ENCODE peak calls at places on chromosomes 5 and 9, in six cellular contexts. One of them, this sample, is unnamed.

GRCh38 chr5:133392448-133392847 is 219.9 kb downstream of the FSTL4 start:
- DNase-seq in cardiac fibroblast: no peak
- DNase-seq in bronchial epithelial cell: no peak
- DNase-seq in uterus: no peak
- DNase-seq in activated CD8-positive, alpha-beta T cell treated with anti-CD3 and anti-CD28 coated beads for 36 hours: no peak
- DNase-seq in body of pancreas: peak
- DNase-seq in this sample: no peak

GRCh38 chr5:159571501-159572244 is 241.4 kb upstream of the IL12B start:
- DNase-seq in bronchial epithelial cell: peak
- DNase-seq in activated CD8-positive, alpha-beta T cell treated with anti-CD3 and anti-CD28 coated beads for 36 hours: no peak
- DNase-seq in cardiac fibroblast: no peak
- DNase-seq in body of pancreas: no peak
- DNase-seq in uterus: no peak
- DNase-seq in this sample: no peak

GRCh38 chr5:144087576-144087975 is 82.9 kb downstream of the YIPF5 start:
- DNase-seq in cardiac fibroblast: no peak
- DNase-seq in activated CD8-positive, alpha-beta T cell treated with anti-CD3 and anti-CD28 coated beads for 36 hours: no peak
- DNase-seq in body of pancreas: no peak
- DNase-seq in uterus: no peak
- DNase-seq in bronchial epithelial cell: no peak
- DNase-seq in this sample: no peak

GRCh38 chr5:56233230-56233629 is at the start of gene ANKRD55:
- DNase-seq in bronchial epithelial cell: no peak
- DNase-seq in body of pancreas: no peak
- DNase-seq in cardiac fibroblast: no peak
- DNase-seq in uterus: no peak
- DNase-seq in activated CD8-positive, alpha-beta T cell treated with anti-CD3 and anti-CD28 coated beads for 36 hours: no peak
- DNase-seq in this sample: no peak

GRCh38 chr5:116320486-116320885 is 235.7 kb downstream of the COMMD10 start:
- DNase-seq in cardiac fibroblast: peak
- DNase-seq in uterus: no peak
- DNase-seq in activated CD8-positive, alpha-beta T cell treated with anti-CD3 and anti-CD28 coated beads for 36 hours: no peak
- DNase-seq in body of pancreas: no peak
- DNase-seq in bronchial epithelial cell: no peak
- DNase-seq in this sample: no peak

GRCh38 chr5:143601917-143602333 is 198.4 kb upstream of the NR3C1 start:
- DNase-seq in cardiac fibroblast: no peak
- DNase-seq in uterus: no peak
- DNase-seq in activated CD8-positive, alpha-beta T cell treated with anti-CD3 and anti-CD28 coated beads for 36 hours: no peak
- DNase-seq in body of pancreas: no peak
- DNase-seq in bronchial epithelial cell: no peak
- DNase-seq in this sample: no peak

GRCh38 chr9:89178162-89179120 is at the start of gene SHC3:
- DNase-seq in uterus: no peak
- DNase-seq in cardiac fibroblast: peak
- DNase-seq in body of pancreas: peak
- DNase-seq in activated CD8-positive, alpha-beta T cell treated with anti-CD3 and anti-CD28 coated beads for 36 hours: peak
- DNase-seq in bronchial epithelial cell: no peak
- DNase-seq in this sample: no peak

GRCh38 chr5:150021491-150022162 is 21.1 kb downstream of the HMGXB3 start:
- DNase-seq in body of pancreas: peak
- DNase-seq in bronchial epithelial cell: peak
- DNase-seq in cardiac fibroblast: peak
- DNase-seq in uterus: peak
- DNase-seq in activated CD8-positive, alpha-beta T cell treated with anti-CD3 and anti-CD28 coated beads for 36 hours: no peak
- DNase-seq in this sample: no peak

GRCh38 chr5:106766913-106767312 is 903.8 kb downstream of the EFNA5 start:
- DNase-seq in bronchial epithelial cell: no peak
- DNase-seq in cardiac fibroblast: no peak
- DNase-seq in activated CD8-positive, alpha-beta T cell treated with anti-CD3 and anti-CD28 coated beads for 36 hours: no peak
- DNase-seq in uterus: no peak
- DNase-seq in body of pancreas: no peak
- DNase-seq in this sample: no peak

GRCh38 chr9:21611896-21612295 is 129.8 kb upstream of the IFNE start:
- DNase-seq in body of pancreas: no peak
- DNase-seq in bronchial epithelial cell: peak
- DNase-seq in activated CD8-positive, alpha-beta T cell treated with anti-CD3 and anti-CD28 coated beads for 36 hours: peak
- DNase-seq in cardiac fibroblast: no peak
- DNase-seq in uterus: no peak
- DNase-seq in this sample: no peak

GRCh38 chr5:141951341-141951781 is 6.6 kb downstream of the PCDH12 start:
- DNase-seq in bronchial epithelial cell: no peak
- DNase-seq in body of pancreas: no peak
- DNase-seq in activated CD8-positive, alpha-beta T cell treated with anti-CD3 and anti-CD28 coated beads for 36 hours: peak
- DNase-seq in cardiac fibroblast: peak
- DNase-seq in uterus: no peak
- DNase-seq in this sample: no peak
- TF ChIP-seq CTCF in bronchial epithelial cell: peak
- TF ChIP-seq CTCF in body of pancreas: no peak
- TF ChIP-seq CTCF in activated CD8-positive, alpha-beta T cell treated with anti-CD3 and anti-CD28 coated beads for 36 hours: peak
- TF ChIP-seq CTCF in cardiac fibroblast: peak
- TF ChIP-seq CTCF in uterus: no peak
- TF ChIP-seq CTCF in this sample: no peak

DNA sequence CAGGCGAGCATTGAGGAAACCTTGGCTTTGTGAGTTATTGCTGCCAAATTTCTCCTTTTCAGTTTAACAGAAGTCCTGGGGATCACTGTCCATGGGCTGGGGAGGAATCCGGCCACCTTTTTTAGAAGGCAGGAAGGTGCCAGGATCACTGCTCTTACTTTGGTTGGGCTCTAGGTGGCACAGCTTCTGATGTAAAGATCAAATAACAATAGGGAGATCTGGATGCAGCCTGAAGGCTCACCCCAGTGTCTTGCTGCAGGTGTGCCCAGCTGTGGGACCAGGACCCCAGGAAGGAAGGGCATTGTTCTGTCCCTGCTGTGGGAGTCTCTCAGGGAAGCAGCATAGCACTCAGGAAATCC is 69.5 kb downstream of the DAB2IP start:
- DNase-seq in body of pancreas: no peak
- DNase-seq in activated CD8-positive, alpha-beta T cell treated with anti-CD3 and anti-CD28 coated beads for 36 hours: no peak
- DNase-seq in uterus: no peak
- DNase-seq in cardiac fibroblast: no peak
- DNase-seq in bronchial epithelial cell: no peak
- DNase-seq in this sample: no peak
- TF ChIP-seq CTCF in body of pancreas: peak
- TF ChIP-seq CTCF in activated CD8-positive, alpha-beta T cell treated with anti-CD3 and anti-CD28 coated beads for 36 hours: no peak
- TF ChIP-seq CTCF in uterus: no peak
- TF ChIP-seq CTCF in cardiac fibroblast: no peak
- TF ChIP-seq CTCF in bronchial epithelial cell: peak
- TF ChIP-seq CTCF in this sample: no peak

GRCh38 chr5:1883925-1884637 is 1.4 kb upstream of the IRX4 start:
- DNase-seq in bronchial epithelial cell: peak
- DNase-seq in uterus: no peak
- DNase-seq in cardiac fibroblast: no peak
- DNase-seq in body of pancreas: no peak
- DNase-seq in activated CD8-positive, alpha-beta T cell treated with anti-CD3 and anti-CD28 coated beads for 36 hours: no peak
- DNase-seq in this sample: no peak
- TF ChIP-seq CTCF in bronchial epithelial cell: no peak
- TF ChIP-seq CTCF in uterus: no peak
- TF ChIP-seq CTCF in cardiac fibroblast: no peak
- TF ChIP-seq CTCF in body of pancreas: no peak
- TF ChIP-seq CTCF in activated CD8-positive, alpha-beta T cell treated with anti-CD3 and anti-CD28 coated beads for 36 hours: no peak
- TF ChIP-seq CTCF in this sample: no peak

DNA sequence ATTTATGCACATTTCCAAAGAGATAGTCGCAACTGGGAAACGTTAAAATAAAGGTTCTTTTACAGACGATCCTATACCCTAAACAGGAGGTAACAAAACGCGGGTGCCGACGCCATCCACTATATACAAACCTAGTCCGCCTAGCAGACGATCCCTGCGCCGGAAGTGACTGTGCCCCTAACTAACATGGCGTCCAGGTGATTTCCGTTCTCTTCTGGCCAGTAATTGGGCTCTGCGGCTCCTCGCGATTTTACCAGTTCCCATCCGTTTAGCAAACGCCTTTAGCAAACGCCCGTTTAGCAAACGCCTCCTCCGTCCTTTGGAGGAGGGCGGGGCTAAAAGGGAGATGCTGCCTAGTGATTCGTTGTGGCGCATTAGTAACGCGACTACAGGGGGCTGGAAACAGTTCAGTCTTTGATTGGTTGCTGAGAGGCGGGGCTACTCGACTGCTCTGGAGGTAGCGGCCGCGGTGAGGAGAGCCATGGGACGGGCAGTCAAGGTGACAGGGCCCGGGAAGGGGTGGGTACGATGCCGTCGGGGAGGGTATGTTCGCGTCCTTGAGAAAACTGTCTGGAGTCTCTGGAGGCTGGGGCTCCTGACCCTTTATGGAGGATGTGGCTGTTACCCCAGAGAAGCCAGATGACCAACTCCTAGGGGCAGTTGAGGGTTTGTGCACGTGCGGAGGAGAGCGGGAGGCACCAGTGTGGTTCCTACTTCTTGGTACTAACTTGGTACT is at the start of gene LYRM7:
- DNase-seq in body of pancreas: peak
- DNase-seq in cardiac fibroblast: peak
- DNase-seq in uterus: peak
- DNase-seq in activated CD8-positive, alpha-beta T cell treated with anti-CD3 and anti-CD28 coated beads for 36 hours: peak
- DNase-seq in bronchial epithelial cell: peak
- DNase-seq in this sample: peak
- TF ChIP-seq CTCF in body of pancreas: no peak
- TF ChIP-seq CTCF in cardiac fibroblast: no peak
- TF ChIP-seq CTCF in uterus: peak
- TF ChIP-seq CTCF in activated CD8-positive, alpha-beta T cell treated with anti-CD3 and anti-CD28 coated beads for 36 hours: no peak
- TF ChIP-seq CTCF in bronchial epithelial cell: no peak
- TF ChIP-seq CTCF in this sample: no peak

GRCh38 chr9:78622131-78622530 is 325.2 kb downstream of the PSAT1 start:
- DNase-seq in cardiac fibroblast: no peak
- DNase-seq in bronchial epithelial cell: no peak
- DNase-seq in activated CD8-positive, alpha-beta T cell treated with anti-CD3 and anti-CD28 coated beads for 36 hours: no peak
- DNase-seq in uterus: no peak
- DNase-seq in body of pancreas: no peak
- DNase-seq in this sample: no peak
- TF ChIP-seq CTCF in cardiac fibroblast: no peak
- TF ChIP-seq CTCF in bronchial epithelial cell: no peak
- TF ChIP-seq CTCF in activated CD8-positive, alpha-beta T cell treated with anti-CD3 and anti-CD28 coated beads for 36 hours: no peak
- TF ChIP-seq CTCF in uterus: no peak
- TF ChIP-seq CTCF in body of pancreas: no peak
- TF ChIP-seq CTCF in this sample: no peak

DNA sequence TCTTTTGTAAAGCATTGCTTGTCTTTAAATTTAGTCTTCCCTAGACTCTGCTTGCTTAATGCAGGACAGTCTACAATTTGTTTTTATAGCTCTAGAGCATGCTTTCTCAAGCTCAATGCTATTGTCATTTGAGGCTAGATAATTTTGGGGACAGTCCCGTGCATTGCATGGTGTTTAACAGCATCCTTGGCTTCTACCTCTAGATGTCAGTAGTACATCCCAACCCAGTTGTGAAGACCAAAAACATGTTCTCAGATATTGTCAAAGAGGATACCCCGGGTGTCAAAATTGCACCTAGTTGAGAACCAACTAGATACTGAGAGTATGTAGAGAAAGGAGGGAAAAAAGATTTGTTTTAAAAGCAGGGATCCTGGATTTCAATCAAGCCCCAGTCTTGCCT is 277.5 kb downstream of the CEMIP2 start:
- DNase-seq in bronchial epithelial cell: peak
- DNase-seq in activated CD8-positive, alpha-beta T cell treated with anti-CD3 and anti-CD28 coated beads for 36 hours: no peak
- DNase-seq in uterus: no peak
- DNase-seq in cardiac fibroblast: peak
- DNase-seq in body of pancreas: no peak
- DNase-seq in this sample: no peak
- TF ChIP-seq CTCF in bronchial epithelial cell: peak
- TF ChIP-seq CTCF in activated CD8-positive, alpha-beta T cell treated with anti-CD3 and anti-CD28 coated beads for 36 hours: no peak
- TF ChIP-seq CTCF in uterus: no peak
- TF ChIP-seq CTCF in cardiac fibroblast: peak
- TF ChIP-seq CTCF in body of pancreas: no peak
- TF ChIP-seq CTCF in this sample: no peak

GRCh38 chr5:39104221-39104620 is 30.0 kb upstream of the RICTOR start:
- DNase-seq in body of pancreas: no peak
- DNase-seq in uterus: no peak
- DNase-seq in bronchial epithelial cell: no peak
- DNase-seq in cardiac fibroblast: no peak
- DNase-seq in activated CD8-positive, alpha-beta T cell treated with anti-CD3 and anti-CD28 coated beads for 36 hours: no peak
- DNase-seq in this sample: no peak

GRCh38 chr5:39109616-39110015 is 35.4 kb upstream of the RICTOR start:
- DNase-seq in bronchial epithelial cell: no peak
- DNase-seq in activated CD8-positive, alpha-beta T cell treated with anti-CD3 and anti-CD28 coated beads for 36 hours: no peak
- DNase-seq in body of pancreas: no peak
- DNase-seq in cardiac fibroblast: no peak
- DNase-seq in uterus: no peak
- DNase-seq in this sample: no peak

GRCh38 chr5:39108987-39109386 is 34.8 kb upstream of the RICTOR start:
- DNase-seq in body of pancreas: no peak
- DNase-seq in uterus: no peak
- DNase-seq in bronchial epithelial cell: no peak
- DNase-seq in activated CD8-positive, alpha-beta T cell treated with anti-CD3 and anti-CD28 coated beads for 36 hours: no peak
- DNase-seq in cardiac fibroblast: no peak
- DNase-seq in this sample: no peak

GRCh38 chr5:39107350-39107749 is 33.2 kb upstream of the RICTOR start:
- DNase-seq in bronchial epithelial cell: no peak
- DNase-seq in uterus: no peak
- DNase-seq in activated CD8-positive, alpha-beta T cell treated with anti-CD3 and anti-CD28 coated beads for 36 hours: no peak
- DNase-seq in body of pancreas: no peak
- DNase-seq in cardiac fibroblast: peak
- DNase-seq in this sample: no peak

GRCh38 chr5:39106332-39106731 is 32.1 kb upstream of the RICTOR start:
- DNase-seq in uterus: no peak
- DNase-seq in bronchial epithelial cell: peak
- DNase-seq in cardiac fibroblast: peak
- DNase-seq in body of pancreas: no peak
- DNase-seq in activated CD8-positive, alpha-beta T cell treated with anti-CD3 and anti-CD28 coated beads for 36 hours: no peak
- DNase-seq in this sample: no peak
- TF ChIP-seq CTCF in uterus: no peak
- TF ChIP-seq CTCF in bronchial epithelial cell: no peak
- TF ChIP-seq CTCF in cardiac fibroblast: peak
- TF ChIP-seq CTCF in body of pancreas: no peak
- TF ChIP-seq CTCF in activated CD8-positive, alpha-beta T cell treated with anti-CD3 and anti-CD28 coated beads for 36 hours: peak
- TF ChIP-seq CTCF in this sample: no peak

This sample was measured in activated B cell treated with CpG ODN at 0.5 μM for 24 hours.